ENCODE peak calls at places on chromosome 17, in four cellular contexts. M is PC-9; T is GM23248; S is effector memory CD4-positive, alpha-beta T cell. P is an unnamed sample. For H3K4me1, the result is how much of the 10 kb centered on the place peaks cover.

GRCh38 chr17:50684612-50685333 is 22.9 kb downstream of the ANKRD40 start:
- DNase-seq in T (no peak), S (no peak), M (peak), P (peak)

GRCh38 chr17:76353004-76353598 is 615 bp downstream of the PRPSAP1 start:
- DNase-seq in T (peak), M (no peak), S (no peak), P (peak)

GRCh38 chr17:48215583-48216139 is 108.1 kb downstream of the SNX11 start:
- DNase-seq in T (peak), S (no peak), M (peak), P (peak)

GRCh38 chr17:4712526-4712925 is 2.1 kb downstream of the ARRB2 start:
- DNase-seq in S (no peak), M (no peak), T (no peak), P (no peak)

GRCh38 chr17:56173958-56174357 is 20.7 kb downstream of the ANKFN1 start:
- DNase-seq in M (no peak), T (peak), S (no peak), P (peak)

GRCh38 chr17:690346-690745 is 24.3 kb downstream of the VPS53 start:
- DNase-seq in T (no peak), M (no peak), S (no peak), P (no peak)

GRCh38 chr17:38958326-38958725 is 8.9 kb downstream of the FBXO47 start:
- DNase-seq in S (no peak), M (peak), T (peak), P (no peak)

GRCh38 chr17:70127221-70127873 is 42.0 kb upstream of the KCNJ2 start:
- DNase-seq in T (no peak), S (no peak), M (peak), P (no peak)

GRCh38 chr17:67403065-67403464 is 26.0 kb downstream of the PITPNC1 start:
- DNase-seq in T (no peak), S (no peak), M (no peak), P (no peak)

GRCh38 chr17:4534515-4534914 is 20.7 kb downstream of the MYBBP1A start:
- DNase-seq in S (no peak), T (no peak), M (no peak), P (no peak)

GRCh38 chr17:2054262-2054739 is 602 bp upstream of the HIC1 start:
- DNase-seq in S (no peak), M (peak), T (peak), P (peak)

GRCh38 chr17:66945451-66945850 is 19.1 kb upstream of the CACNG4 start:
- DNase-seq in S (no peak), T (peak), M (no peak), P (peak)

GRCh38 chr17:68954146-68954971 is 833 bp downstream of the ABCA8 start:
- DNase-seq in M (no peak), S (no peak), T (peak), P (no peak)

GRCh38 chr17:57875109-57876022 is 25.5 kb upstream of the MRPS23 start:
- DNase-seq in M (peak), T (peak), S (no peak), P (peak)

GRCh38 chr17:40555296-40556190 is 9.7 kb downstream of the CCR7 start:
- DNase-seq in M (no peak), S (no peak), T (no peak), P (no peak)
- H3K4me1 ChIP-seq in M (under half), S (under half), T (half or more), P (under half)

GRCh38 chr17:81890447-81891302 is 711 bp downstream of the ALYREF start:
- DNase-seq in S (no peak), M (no peak), T (peak), P (peak)
- H3K27ac ChIP-seq in S (peak), M (no peak), T (peak), P (peak)

GRCh38 chr17:78148286-78149016 is 2.3 kb downstream of the C17orf99 start:
- DNase-seq in M (no peak), S (no peak), T (no peak), P (no peak)

GRCh38 chr17:78144736-78145641 is 1.2 kb upstream of the C17orf99 start:
- DNase-seq in T (no peak), S (no peak), M (peak), P (peak)

GRCh38 chr17:78146471-78146869 is 285 bp downstream of the C17orf99 start:
- DNase-seq in M (no peak), S (no peak), T (no peak), P (no peak)

GRCh38 chr17:78147315-78147998 is 1.3 kb downstream of the C17orf99 start:
- DNase-seq in T (no peak), M (no peak), S (no peak), P (no peak)

GRCh38 chr17:78146881-78147280 is 696 bp downstream of the C17orf99 start:
- DNase-seq in S (no peak), T (no peak), M (no peak), P (no peak)
- H3K4me1 ChIP-seq in S (under half), T (under half), M (under half), P (under half)

GRCh38 chr17:82369211-82369610 is 2.4 kb upstream of the UTS2R start:
- DNase-seq in M (no peak), S (no peak), T (no peak), P (no peak)
- H3K27ac ChIP-seq in M (no peak), S (no peak), T (no peak), P (no peak)

DNA sequence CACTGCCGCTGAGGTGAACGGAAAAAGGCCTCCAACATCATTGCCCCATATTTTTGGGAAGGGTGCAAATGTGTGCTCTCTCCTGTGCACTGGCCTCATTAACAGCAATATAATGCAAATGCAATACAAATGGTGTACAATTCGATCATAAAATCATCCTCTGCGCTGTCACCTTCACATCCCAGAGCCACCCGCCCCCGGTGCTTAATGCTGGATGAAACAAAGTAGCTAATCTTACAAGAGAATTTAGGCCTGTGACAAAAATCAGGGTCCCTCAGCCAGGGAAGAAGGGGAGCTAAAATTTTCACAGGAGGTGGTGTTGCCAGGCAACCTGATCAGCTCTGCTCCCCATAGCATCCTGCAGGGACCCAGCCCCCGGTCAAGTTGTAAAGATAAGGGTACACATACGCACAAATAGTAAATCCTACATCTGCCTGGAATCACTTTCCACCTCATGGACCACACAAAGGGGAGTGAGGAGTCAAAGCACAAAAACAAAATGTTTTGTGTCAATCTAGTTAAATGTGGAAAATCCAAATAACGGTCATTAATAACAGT is 3.0 kb downstream of the TBC1D16 start:
- DNase-seq in M (no peak), T (no peak), S (no peak), P (no peak)
- H3K4me1 ChIP-seq in M (under half), T (under half), S (under half), P (under half)